ENCODE peak calls at places on chromosomes 13 and 19, in nine cellular contexts. P is pancreas; N is CD8-positive, alpha-beta T cell; W is NB4; U is fibroblast of lung; X is retinal pigment epithelial cell; V is choroid plexus epithelial cell; F is PC-9; B is brain microvascular endothelial cell. C is an unnamed sample.

GRCh38 chr19:18790566-18791314 is at the start of gene COMP:
- DNase-seq in F (no peak), P (no peak), V (no peak), B (no peak), N (no peak), X (no peak), U (no peak), W (no peak), C (no peak)

GRCh38 chr13:41652735-41653361 is 195.5 kb downstream of the RGCC start:
- DNase-seq in V (peak), P (no peak), N (peak), U (peak), X (no peak), W (peak), F (peak), B (no peak), C (peak)

GRCh38 chr13:40388617-40389016 is 277.8 kb downstream of the FOXO1 start:
- DNase-seq in F (no peak), N (peak), U (peak), X (no peak), V (peak), W (peak), B (peak), P (no peak), C (no peak)

GRCh38 chr19:28234637-28235036 is 978.3 kb downstream of the UQCRFS1 start:
- DNase-seq in F (no peak), B (peak), W (no peak), N (no peak), V (peak), P (no peak), X (peak), U (peak), C (peak)

GRCh38 chr13:80100636-80101035 is 240.3 kb downstream of the SPRY2 start:
- DNase-seq in X (no peak), U (peak), F (no peak), P (no peak), V (peak), W (no peak), N (no peak), B (peak), C (no peak)

GRCh38 chr13:32731074-32731473 is 144.8 kb downstream of the PDS5B start:
- DNase-seq in P (no peak), U (no peak), V (no peak), W (no peak), F (no peak), X (no peak), N (no peak), B (no peak), C (no peak)

GRCh38 chr19:31355330-31356289 is 6.4 kb upstream of the TSHZ3 start:
- DNase-seq in W (no peak), B (no peak), V (no peak), P (no peak), U (peak), N (no peak), X (no peak), F (no peak), C (no peak)

GRCh38 chr19:32318884-32319520 is 26.4 kb upstream of the ZNF507 start:
- DNase-seq in W (peak), N (no peak), P (no peak), V (peak), X (no peak), U (no peak), F (peak), B (no peak), C (no peak)

GRCh38 chr13:113665582-113666323 is 1.3 kb upstream of the GRK1 start:
- DNase-seq in W (no peak), X (no peak), U (no peak), N (peak), F (no peak), V (no peak), P (peak), B (no peak), C (no peak)

GRCh38 chr13:34217343-34218094 is 399.6 kb downstream of the RFC3 start:
- DNase-seq in X (no peak), N (no peak), F (no peak), U (no peak), P (no peak), V (no peak), B (no peak), W (peak), C (no peak)

GRCh38 chr13:97492257-97492656 is 58.3 kb downstream of the RAP2A start:
- DNase-seq in V (no peak), F (no peak), W (no peak), X (no peak), P (no peak), N (no peak), U (no peak), B (no peak), C (no peak)

GRCh38 chr13:97327071-97327470 is 104.9 kb downstream of the MBNL2 start:
- DNase-seq in N (no peak), V (no peak), X (peak), U (no peak), P (no peak), F (no peak), B (no peak), W (no peak), C (no peak)

GRCh38 chr19:58577581-58578429 is 4.7 kb upstream of the MZF1 start:
- DNase-seq in B (no peak), F (no peak), N (no peak), U (no peak), V (no peak), P (peak), W (no peak), X (no peak), C (no peak)

GRCh38 chr19:1369214-1369805 is 14.4 kb upstream of the NDUFS7 start:
- DNase-seq in F (no peak), W (no peak), U (no peak), V (no peak), P (no peak), B (no peak), N (no peak), X (no peak), C (no peak)

GRCh38 chr19:49866933-49867782 is at the start of gene PNKP:
- DNase-seq in N (peak), B (peak), U (peak), W (peak), V (peak), F (peak), P (peak), X (peak), C (peak)
- H3K4me3 ChIP-seq in N (peak), B (peak), U (peak), W (peak), V (peak), F (peak), P (peak), X (peak), C (peak)

GRCh38 chr19:37986048-37986750 is 79.2 kb downstream of the SIPA1L3 start:
- DNase-seq in F (no peak), X (no peak), P (no peak), B (no peak), U (no peak), N (no peak), W (peak), V (no peak), C (no peak)

GRCh38 chr19:37989855-37990254 is 82.8 kb downstream of the SIPA1L3 start:
- DNase-seq in V (no peak), B (no peak), N (no peak), W (no peak), X (no peak), P (no peak), F (peak), U (no peak), C (no peak)

GRCh38 chr19:37990362-37990761 is 83.4 kb downstream of the SIPA1L3 start:
- DNase-seq in U (peak), B (no peak), F (peak), N (no peak), P (no peak), V (peak), W (no peak), X (no peak), C (no peak)

GRCh38 chr19:37988758-37989635 is 82.0 kb downstream of the SIPA1L3 start:
- DNase-seq in F (no peak), V (peak), U (peak), W (peak), B (peak), P (no peak), N (no peak), X (no peak), C (no peak)

DNA sequence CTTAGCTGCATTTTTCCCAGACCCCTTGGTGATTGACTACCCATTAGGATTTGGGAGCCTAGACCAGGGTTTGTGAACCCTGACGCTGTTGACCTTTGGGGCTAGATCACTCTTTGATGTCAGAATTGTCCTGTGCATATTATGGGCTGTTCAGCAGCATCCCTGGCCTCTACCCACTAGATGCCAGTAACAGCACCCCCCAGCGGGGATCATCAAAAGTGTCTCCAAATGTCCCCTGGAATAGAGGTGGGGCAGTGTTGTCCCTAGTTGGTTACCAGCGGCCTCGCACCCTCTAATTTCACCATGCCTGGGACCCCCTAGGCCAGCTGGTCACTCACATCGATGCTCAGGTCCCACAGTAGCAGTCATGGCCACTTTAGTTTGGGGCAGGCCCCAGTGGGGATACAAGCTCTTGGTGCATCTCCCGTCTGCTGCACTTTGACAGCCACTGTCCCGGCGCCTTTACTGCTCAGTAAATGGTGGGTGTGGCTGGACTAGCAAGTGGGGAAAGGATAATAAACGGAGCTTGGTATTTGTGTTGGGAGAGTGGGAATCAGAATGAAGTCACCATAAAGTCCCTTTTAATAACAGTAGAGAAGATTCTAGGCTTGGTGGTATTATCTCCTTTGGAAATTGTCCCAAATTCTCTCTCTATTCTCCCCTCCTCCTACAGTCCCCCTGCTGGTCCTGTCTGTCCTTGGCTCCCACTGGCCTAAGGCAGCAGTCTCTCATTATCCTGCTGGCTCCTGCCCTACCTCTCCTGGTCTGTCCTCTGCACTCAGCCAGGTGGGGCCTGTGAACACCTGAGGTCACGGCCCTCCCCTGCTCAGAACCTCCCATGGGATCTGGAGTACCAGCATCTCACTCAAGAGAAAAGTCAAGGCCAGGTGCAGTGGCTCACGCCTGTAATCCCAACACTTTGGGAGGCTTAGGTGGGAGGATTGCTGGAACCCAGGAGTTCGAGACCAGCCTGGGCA is 80.6 kb downstream of the SIPA1L3 start:
- DNase-seq in B (no peak), X (no peak), U (no peak), W (no peak), N (no peak), P (no peak), V (no peak), F (no peak), C (no peak)
- TF ChIP-seq CTCF in B (peak), X (peak), U (peak), W (no peak), N (no peak), P (no peak), V (peak), F (peak), C (peak)

DNA sequence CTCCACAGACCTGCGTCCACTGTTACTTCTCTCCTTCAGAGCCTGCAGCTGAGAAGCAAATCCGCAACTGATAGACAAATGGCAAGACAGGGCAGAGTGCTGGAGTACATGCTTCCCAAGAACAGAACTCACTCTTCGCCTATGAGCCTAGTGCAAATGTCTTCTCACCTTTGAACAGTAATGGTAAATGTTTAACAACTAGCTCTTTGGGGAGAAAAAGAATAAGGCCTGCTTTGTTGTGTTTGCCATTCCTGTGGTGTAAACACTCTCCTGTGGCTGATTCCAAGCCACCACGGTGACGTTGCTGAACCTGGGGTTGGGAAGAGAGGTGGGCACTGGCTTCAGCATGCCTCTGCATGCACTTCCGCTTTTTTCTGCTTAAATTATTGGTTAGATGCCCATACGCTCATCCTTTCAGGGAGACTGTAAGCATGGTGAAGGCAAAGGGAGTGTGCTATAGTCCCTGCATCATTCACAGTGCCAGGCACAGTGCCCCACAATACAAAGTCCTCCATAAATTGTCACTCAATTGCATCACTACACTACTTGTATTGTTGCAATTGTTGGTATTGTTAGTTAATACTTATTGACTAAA is 28.1 kb upstream of the GTF3A start:
- DNase-seq in F (no peak), V (no peak), N (no peak), P (no peak), B (no peak), W (no peak), X (no peak), U (no peak), C (no peak)
- H3K4me3 ChIP-seq in F (no peak), V (no peak), N (no peak), P (no peak), B (no peak), W (no peak), X (no peak), U (no peak), C (no peak)

DNA sequence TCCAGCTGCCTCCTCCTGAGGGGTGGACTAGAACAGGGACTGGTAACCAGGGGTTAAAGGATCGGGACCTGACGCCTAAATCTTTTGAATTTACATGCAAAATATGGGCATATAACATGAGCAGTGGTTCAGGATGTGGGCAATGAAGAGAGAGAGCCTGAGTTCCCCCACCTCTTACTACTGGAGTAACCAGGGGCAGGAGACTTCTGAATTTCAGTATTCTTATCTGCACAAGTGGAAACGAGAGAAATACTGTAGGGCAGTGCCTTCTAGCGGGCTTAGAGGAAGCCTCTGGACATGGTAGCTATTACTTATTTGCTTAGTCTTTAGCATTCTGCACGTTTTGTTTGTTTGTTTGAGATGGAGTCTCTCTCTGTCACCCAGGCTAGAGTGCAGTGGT is 26.3 kb downstream of the BCAT2 start:
- DNase-seq in U (no peak), F (no peak), N (no peak), P (no peak), X (no peak), W (no peak), B (no peak), V (peak), C (no peak)
- TF ChIP-seq CTCF in U (peak), F (peak), N (no peak), P (peak), X (no peak), W (no peak), B (peak), V (peak), C (no peak)

DNA sequence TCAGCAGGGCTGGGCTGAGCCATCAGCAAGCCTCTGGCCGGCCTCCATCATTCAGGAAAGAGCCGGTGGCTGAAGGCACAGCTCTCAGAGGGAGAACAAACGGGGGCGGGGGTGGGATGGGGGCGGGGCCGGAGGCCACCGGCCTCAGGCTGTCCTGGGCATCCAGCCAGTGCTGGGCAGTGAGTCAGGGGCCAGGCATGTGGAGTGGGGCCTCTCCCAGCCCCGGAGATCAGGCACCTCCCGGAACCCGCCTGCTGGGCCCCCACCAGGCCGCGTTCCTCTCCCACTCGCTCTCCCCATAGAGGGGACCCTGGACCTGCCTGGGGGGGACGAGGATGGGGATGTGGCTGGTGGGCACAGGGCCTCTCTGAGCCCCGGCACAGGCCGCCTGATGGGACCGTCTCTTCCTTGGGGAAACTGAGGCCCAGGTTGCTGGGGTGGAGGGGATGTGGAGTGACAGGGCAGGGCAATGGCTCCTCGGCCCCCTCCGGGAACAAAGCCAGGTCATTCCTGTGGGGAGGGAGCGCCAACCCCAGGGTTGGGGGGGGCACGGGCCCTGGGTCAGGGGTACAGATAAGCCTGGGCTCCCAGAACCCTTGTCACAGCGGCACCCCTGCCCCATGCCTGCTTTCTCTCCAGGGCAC is 12.9 kb downstream of the SPC24 start:
- DNase-seq in B (peak), V (peak), X (peak), W (no peak), P (peak), F (peak), N (no peak), U (peak), C (peak)
- H3K4me3 ChIP-seq in B (peak), V (peak), X (peak), W (no peak), P (no peak), F (peak), N (peak), U (no peak), C (no peak)

DNA sequence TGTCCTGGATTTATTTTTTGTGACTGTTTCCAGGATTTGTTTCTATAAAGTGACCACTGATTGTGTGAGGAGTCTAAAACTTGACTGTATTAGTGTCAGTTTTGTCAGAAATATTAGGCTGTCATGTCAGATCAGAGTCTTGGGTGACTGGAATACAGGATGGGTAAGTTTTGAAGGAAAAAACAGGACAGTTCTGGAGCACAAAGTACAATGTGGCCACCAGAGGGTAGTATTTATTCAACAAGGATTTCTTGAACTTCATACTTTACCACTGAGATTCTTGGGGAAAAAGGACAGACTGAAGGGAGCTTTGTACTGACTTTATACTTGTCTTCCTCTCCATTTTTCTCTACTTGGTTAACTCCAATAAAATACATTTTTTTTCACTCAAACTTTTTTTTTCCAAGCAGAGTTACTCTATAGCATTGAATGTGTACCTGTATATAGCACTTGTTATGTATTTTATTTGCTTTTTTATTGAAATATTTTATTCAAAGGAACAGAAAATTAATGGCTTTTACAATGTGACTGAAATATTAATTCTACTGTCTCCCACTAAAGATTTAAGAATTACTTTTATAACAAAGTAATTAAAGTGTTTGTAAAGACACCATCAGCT is 51.1 kb downstream of the LMO7 start:
- DNase-seq in F (no peak), P (no peak), W (peak), B (peak), V (peak), N (no peak), X (no peak), U (peak), C (peak)
- TF ChIP-seq CTCF in F (peak), P (peak), W (peak), B (peak), V (peak), N (no peak), X (peak), U (peak), C (peak)

C was measured in astrocyte of the cerebellum.